ENCODE peak calls at places on chromosomes 12 and 14, in seven cellular contexts. E is hepatocyte, O is cardiac fibroblast, D is BJ, F is thoracic aorta, M is foreskin keratinocyte, T is dorsolateral prefrontal cortex. K is an unnamed sample.

GRCh38 chr12:76627346-76628135 is 68.0 kb upstream of the OSBPL8 start:
- DNase-seq in O (peak), D (no peak), F (no peak), E (no peak), M (no peak), T (no peak), K (no peak)

GRCh38 chr12:100199347-100200136 is 1.1 kb upstream of the ACTR6 start:
- DNase-seq in E (peak), D (no peak), M (no peak), T (no peak), O (peak), F (no peak), K (peak)

GRCh38 chr14:35808076-35808657 is 928 bp downstream of the RALGAPA1 start:
- DNase-seq in D (no peak), E (peak), M (no peak), F (no peak), O (no peak), T (no peak), K (peak)

GRCh38 chr14:75559451-75560187 is 18.8 kb upstream of the FLVCR2 start:
- DNase-seq in O (peak), M (peak), D (no peak), E (peak), T (no peak), F (no peak), K (peak)

GRCh38 chr12:111766608-111767361 is at the start of gene ALDH2:
- DNase-seq in E (peak), M (no peak), T (peak), O (peak), F (no peak), D (no peak), K (no peak)

GRCh38 chr14:64685364-64686130 is 18.7 kb upstream of the PLEKHG3 start:
- DNase-seq in F (no peak), E (no peak), M (no peak), D (no peak), T (no peak), O (no peak), K (no peak)

GRCh38 chr14:22225526-22226133 is 363.4 kb downstream of the DAD1 start:
- DNase-seq in E (no peak), O (peak), F (no peak), M (peak), D (no peak), T (no peak), K (peak)

GRCh38 chr12:82955020-82955419 is 268.3 kb downstream of the TMTC2 start:
- DNase-seq in F (no peak), M (peak), D (no peak), O (no peak), T (no peak), E (no peak), K (no peak)

GRCh38 chr14:35403085-35403396 is 1.5 kb downstream of the NFKBIA start:
- DNase-seq in M (no peak), E (peak), T (no peak), O (peak), D (no peak), F (no peak), K (peak)

GRCh38 chr12:47023944-47024343 is 55.5 kb upstream of the PCED1B start:
- DNase-seq in O (no peak), F (no peak), E (no peak), D (no peak), M (no peak), T (no peak), K (peak)

GRCh38 chr14:101734241-101734847 is 27.2 kb upstream of the PPP2R5C start:
- DNase-seq in T (no peak), D (no peak), E (no peak), M (no peak), O (no peak), F (no peak), K (peak)

GRCh38 chr12:132806857-132807256 is 21.8 kb downstream of the GOLGA3 start:
- DNase-seq in T (peak), M (no peak), E (no peak), O (no peak), D (no peak), F (no peak), K (no peak)

GRCh38 chr12:9866786-9867379 is 2.3 kb downstream of the CLEC2B start:
- DNase-seq in E (no peak), D (no peak), O (no peak), F (no peak), M (no peak), T (no peak), K (no peak)

GRCh38 chr14:76962303-76962660 is 66.2 kb downstream of the IRF2BPL start:
- DNase-seq in D (no peak), M (no peak), E (no peak), F (no peak), O (no peak), T (no peak), K (no peak)

GRCh38 chr14:67411375-67411774 is 590 bp downstream of the PLEK2 start:
- DNase-seq in O (no peak), F (no peak), D (no peak), T (no peak), M (no peak), E (no peak), K (no peak)

GRCh38 chr12:69501154-69501895 is 31.1 kb downstream of the FRS2 start:
- DNase-seq in E (no peak), F (no peak), M (no peak), T (no peak), O (no peak), D (no peak), K (peak)

GRCh38 chr12:11324426-11324825 is 14.2 kb upstream of the PRB4 start:
- DNase-seq in D (no peak), M (no peak), T (no peak), E (no peak), O (no peak), F (no peak), K (no peak)

GRCh38 chr12:6072302-6072752 is 52.1 kb downstream of the VWF start:
- DNase-seq in E (no peak), M (peak), T (no peak), O (peak), F (no peak), D (no peak), K (peak)
- TF ChIP-seq CTCF in E (no peak), M (peak), T (peak), O (peak), F (no peak), D (peak), K (peak)

GRCh38 chr12:105400227-105400626 is 69.7 kb downstream of the C12orf75 start:
- DNase-seq in M (no peak), O (no peak), E (no peak), D (no peak), T (no peak), F (no peak), K (no peak)

GRCh38 chr12:105401198-105401597 is 70.7 kb downstream of the C12orf75 start:
- DNase-seq in D (no peak), F (no peak), O (no peak), M (no peak), T (no peak), E (no peak), K (no peak)

GRCh38 chr12:105399428-105400081 is 69.1 kb downstream of the C12orf75 start:
- DNase-seq in T (no peak), M (no peak), F (no peak), E (peak), D (no peak), O (no peak), K (no peak)

GRCh38 chr12:105393586-105393985 is 63.1 kb downstream of the C12orf75 start:
- DNase-seq in F (no peak), O (peak), M (no peak), D (no peak), E (no peak), T (no peak), K (no peak)

DNA sequence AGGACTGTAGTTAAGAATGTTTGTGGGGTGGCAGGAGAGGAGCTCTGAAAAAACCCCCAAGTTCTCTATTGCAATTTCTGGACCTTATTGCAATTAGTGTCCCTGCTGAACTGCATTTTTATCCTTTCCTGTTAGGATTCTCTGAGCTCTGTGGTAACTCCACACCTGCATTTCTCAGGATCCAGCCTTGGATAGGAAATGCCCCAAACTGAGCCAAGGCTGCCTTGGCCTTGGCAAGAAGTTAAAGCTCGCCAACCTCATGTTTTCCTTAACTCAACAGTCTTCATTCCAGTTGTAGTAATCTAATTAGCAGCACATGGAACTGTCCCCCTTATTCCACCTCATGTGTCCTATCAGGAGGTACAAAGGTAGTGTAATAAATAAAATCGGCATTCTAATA is 66.5 kb downstream of the C12orf75 start:
- DNase-seq in M (no peak), O (no peak), F (no peak), T (no peak), E (no peak), D (no peak), K (no peak)
- TF ChIP-seq CTCF in M (no peak), O (no peak), F (no peak), T (no peak), E (no peak), D (no peak), K (no peak)

DNA sequence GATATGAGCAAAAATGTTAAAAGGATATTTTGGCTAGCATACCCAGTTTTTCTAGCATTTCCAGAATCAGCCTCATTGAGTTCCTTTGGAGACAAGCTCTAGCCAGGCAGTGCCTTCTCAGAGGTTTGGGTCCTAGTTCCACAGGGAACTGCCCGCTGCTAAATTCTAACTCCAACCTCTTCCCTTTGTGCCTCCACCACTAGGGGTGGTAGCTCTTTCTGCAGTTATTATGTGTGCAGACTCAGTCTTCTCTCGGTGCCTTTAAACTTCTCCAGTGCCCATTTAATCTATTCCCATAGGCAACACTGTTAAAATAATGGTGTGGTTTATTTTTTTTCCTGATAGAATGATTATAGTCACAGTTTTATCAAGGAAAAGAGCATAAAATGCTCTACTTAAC is 21.5 kb upstream of the SLC25A3 start:
- DNase-seq in T (no peak), F (no peak), E (no peak), D (no peak), M (no peak), O (no peak), K (no peak)
- TF ChIP-seq CTCF in T (no peak), F (no peak), E (no peak), D (no peak), M (peak), O (peak), K (no peak)

GRCh38 chr14:32070282-32070681 is 6.8 kb upstream of the ARHGAP5 start:
- DNase-seq in M (no peak), D (no peak), O (no peak), E (no peak), T (no peak), F (no peak), K (no peak)
- TF ChIP-seq CTCF in M (no peak), D (no peak), O (no peak), E (no peak), T (no peak), F (no peak), K (no peak)

GRCh38 chr12:26831959-26832816 is 806 bp downstream of the ITPR2 start:
- DNase-seq in D (no peak), M (peak), E (peak), O (peak), F (peak), T (peak), K (peak)
- TF ChIP-seq CTCF in D (no peak), M (peak), E (no peak), O (no peak), F (no peak), T (no peak), K (no peak)

K was measured in mammary epithelial cell.